ENCODE peak calls at places on chromosome 13, in five cellular contexts. G is cardiac fibroblast; L is endodermal cell; C is psoas muscle; V is CD8-positive, alpha-beta T cell. W is an unnamed sample.

GRCh38 chr13:49840667-49841066 is 48.2 kb upstream of the KPNA3 start:
- DNase-seq in G (no peak), L (no peak), C (no peak), V (no peak), W (no peak)

GRCh38 chr13:43303040-43303729 is 279.8 kb downstream of the DNAJC15 start:
- DNase-seq in G (peak), L (peak), C (peak), V (no peak), W (peak)

GRCh38 chr13:64186503-64186902 is 2770.9 kb upstream of the PCDH20 start:
- DNase-seq in G (peak), L (no peak), C (no peak), V (no peak), W (no peak)

GRCh38 chr13:69616398-69616797 is 491.2 kb upstream of the ATXN8OS start:
- DNase-seq in G (no peak), L (no peak), C (no peak), V (no peak), W (no peak)

GRCh38 chr13:99140831-99141230 is 59.8 kb upstream of the UBAC2 start:
- DNase-seq in G (no peak), L (no peak), C (no peak), V (no peak), W (no peak)

GRCh38 chr13:112464720-112465119 is 88.6 kb downstream of the SPACA7 start:
- DNase-seq in G (no peak), L (no peak), C (no peak), V (no peak), W (no peak)

GRCh38 chr13:48712141-48712540 is 58.4 kb downstream of the CYSLTR2 start:
- DNase-seq in G (no peak), L (no peak), C (no peak), V (no peak), W (no peak)

GRCh38 chr13:30112602-30113435 is 194.5 kb downstream of the KATNAL1 start:
- DNase-seq in G (peak), L (peak), C (peak), V (peak), W (peak)

GRCh38 chr13:111434578-111435159 is 114.2 kb downstream of the TEX29 start:
- DNase-seq in G (no peak), L (no peak), C (no peak), V (no peak), W (no peak)

GRCh38 chr13:77519808-77520207 is 15.7 kb upstream of the SCEL start:
- DNase-seq in G (peak), L (no peak), C (no peak), V (no peak), W (no peak)

GRCh38 chr13:110423689-110424302 is 116.7 kb downstream of the COL4A2 start:
- DNase-seq in G (no peak), L (no peak), C (no peak), V (no peak), W (no peak)

GRCh38 chr13:43170497-43170896 is 147.1 kb downstream of the DNAJC15 start:
- DNase-seq in G (no peak), L (no peak), C (no peak), V (no peak), W (no peak)

GRCh38 chr13:84481958-84482357 is 599.7 kb upstream of the SLITRK1 start:
- DNase-seq in G (peak), L (no peak), C (no peak), V (no peak), W (no peak)

GRCh38 chr13:82447452-82448030 is 1434.7 kb downstream of the SLITRK1 start:
- DNase-seq in G (no peak), L (no peak), C (no peak), V (no peak), W (no peak)

GRCh38 chr13:74796126-74796643 is 662.0 kb upstream of the KLF12 start:
- DNase-seq in G (no peak), L (no peak), C (no peak), V (no peak), W (no peak)

GRCh38 chr13:45781553-45782326 is 69.8 kb downstream of the SIAH3 start:
- DNase-seq in G (no peak), L (no peak), C (peak), V (no peak), W (no peak)

GRCh38 chr13:113082198-113083021 is 23.2 kb upstream of the F7 start:
- DNase-seq in G (no peak), L (no peak), C (no peak), V (no peak), W (no peak)

GRCh38 chr13:75136151-75136550 is 345.8 kb downstream of the TBC1D4 start:
- DNase-seq in G (peak), L (no peak), C (no peak), V (no peak), W (no peak)

GRCh38 chr13:109408596-109409382 is 377.6 kb downstream of the IRS2 start:
- DNase-seq in G (no peak), L (no peak), C (no peak), V (no peak), W (no peak)

GRCh38 chr13:73451120-73452029 is 392.6 kb downstream of the KLF5 start:
- DNase-seq in G (no peak), L (no peak), C (no peak), V (no peak), W (no peak)

GRCh38 chr13:45849408-45849807 is 2.1 kb downstream of the SIAH3 start:
- DNase-seq in G (no peak), L (no peak), C (no peak), V (no peak), W (no peak)

GRCh38 chr13:114099918-114100445 is 32.4 kb downstream of the RASA3 start:
- DNase-seq in G (peak), L (peak), C (no peak), V (no peak), W (no peak)

GRCh38 chr13:96792736-96793444 is 201.4 kb downstream of the OXGR1 start:
- DNase-seq in G (peak), L (no peak), C (peak), V (no peak), W (no peak)

GRCh38 chr13:79786176-79786575 is 305.2 kb downstream of the NDFIP2 start:
- DNase-seq in G (peak), L (no peak), C (no peak), V (no peak), W (no peak)
- H3K4me3 ChIP-seq in G (no peak), L (no peak), C (no peak), V (no peak), W (no peak)

GRCh38 chr13:42041684-42042035 is 6.8 kb upstream of the DGKH start:
- DNase-seq in G (peak), L (peak), C (peak), V (no peak), W (peak)
- TF ChIP-seq CTCF in G (peak), L (peak), C (peak), V (no peak), W (peak)

DNA sequence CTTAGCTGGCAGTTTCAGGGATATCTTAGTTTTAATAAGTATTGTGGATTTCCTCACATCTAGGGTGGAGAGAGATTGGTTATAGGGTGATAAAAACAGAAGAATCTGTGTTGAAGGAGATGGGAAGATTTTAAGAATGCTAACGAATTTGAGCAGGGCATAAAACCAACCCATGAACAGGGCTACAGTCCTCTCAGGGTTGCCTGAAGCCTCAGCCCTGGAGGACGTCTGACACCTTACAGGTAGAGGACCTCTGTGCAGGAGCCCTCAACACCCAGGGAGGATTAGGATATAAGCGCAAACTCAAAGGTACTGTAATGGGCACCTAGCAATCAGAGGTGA is 461 bp upstream of the WASF3 start:
- DNase-seq in G (no peak), L (no peak), C (no peak), V (no peak), W (no peak)
- H3K4me3 ChIP-seq in G (peak), L (peak), C (peak), V (no peak), W (no peak)

DNA sequence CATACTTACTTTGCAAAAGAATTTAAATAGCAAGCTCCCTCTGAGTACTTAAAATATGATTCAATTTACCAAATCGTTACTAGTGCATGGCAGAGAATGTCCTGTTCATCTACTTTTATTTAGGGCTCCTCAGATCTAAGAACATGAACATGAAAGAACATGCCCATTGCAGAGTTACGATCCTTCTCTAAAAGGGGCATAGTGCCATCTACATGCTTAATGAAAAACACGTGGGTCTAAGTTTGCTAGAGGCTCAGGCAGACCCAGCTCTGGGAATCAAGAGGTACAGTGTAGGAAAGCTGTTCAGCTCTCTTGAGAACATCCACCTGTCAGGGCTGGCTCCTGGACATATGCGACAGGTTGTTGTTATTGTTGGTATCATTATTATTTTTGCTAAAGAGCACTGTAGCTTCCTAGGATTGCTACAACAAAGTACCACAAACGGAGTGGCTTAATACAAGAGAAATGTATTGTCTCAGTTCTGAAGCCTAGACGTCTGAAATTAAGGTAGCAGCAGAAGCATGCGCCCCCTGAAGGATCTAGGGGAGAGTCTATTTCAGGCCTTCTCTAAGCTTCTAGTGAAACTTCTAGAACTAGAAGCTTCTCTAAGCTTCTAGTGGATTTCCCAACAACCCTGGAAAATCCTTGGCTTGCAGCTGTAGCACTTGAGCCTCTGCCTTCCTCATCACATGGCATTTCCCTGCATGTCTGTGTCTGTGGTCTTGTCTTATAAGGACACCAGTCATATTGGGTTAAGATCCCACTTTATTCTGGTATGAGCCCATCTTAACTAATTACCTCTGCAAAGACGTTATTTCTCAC is 133.9 kb downstream of the DCT start:
- DNase-seq in G (peak), L (no peak), C (no peak), V (no peak), W (peak)
- TF ChIP-seq CTCF in G (peak), L (peak), C (no peak), V (peak), W (no peak)

GRCh38 chr13:25218011-25218410 is 45.9 kb upstream of the AMER2 start:
- DNase-seq in G (no peak), L (no peak), C (no peak), V (no peak), W (no peak)

GRCh38 chr13:25214371-25215252 is 42.5 kb upstream of the AMER2 start:
- DNase-seq in G (peak), L (no peak), C (no peak), V (no peak), W (no peak)

GRCh38 chr13:25213716-25214115 is 41.6 kb upstream of the AMER2 start:
- DNase-seq in G (no peak), L (peak), C (no peak), V (no peak), W (no peak)

GRCh38 chr13:25217023-25217909 is 45.2 kb upstream of the AMER2 start:
- DNase-seq in G (peak), L (no peak), C (no peak), V (no peak), W (no peak)

GRCh38 chr13:25215253-25215575 is 43.1 kb upstream of the AMER2 start:
- DNase-seq in G (no peak), L (no peak), C (no peak), V (no peak), W (no peak)
- H3K4me3 ChIP-seq in G (no peak), L (no peak), C (no peak), V (no peak), W (no peak)

DNA sequence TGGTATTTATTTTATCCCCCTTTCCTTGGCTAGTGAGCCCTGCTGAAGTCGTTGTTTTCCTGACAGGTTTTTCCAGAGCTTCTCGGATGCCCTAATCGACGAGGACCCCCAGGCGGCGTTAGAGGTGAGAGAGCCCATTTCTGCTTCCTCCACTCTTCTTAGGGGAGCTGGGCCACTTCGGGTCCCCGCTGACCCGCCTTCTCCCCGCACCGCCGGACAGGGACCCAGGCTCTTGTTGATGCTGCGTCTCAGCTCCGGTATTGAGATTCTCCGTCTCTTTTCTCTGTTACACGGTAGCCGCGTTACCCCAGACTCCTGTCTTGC is 306 bp downstream of the SUGT1 start:
- DNase-seq in G (no peak), L (no peak), C (no peak), V (no peak), W (no peak)
- TF ChIP-seq CTCF in G (no peak), L (peak), C (no peak), V (peak), W (no peak)

DNA sequence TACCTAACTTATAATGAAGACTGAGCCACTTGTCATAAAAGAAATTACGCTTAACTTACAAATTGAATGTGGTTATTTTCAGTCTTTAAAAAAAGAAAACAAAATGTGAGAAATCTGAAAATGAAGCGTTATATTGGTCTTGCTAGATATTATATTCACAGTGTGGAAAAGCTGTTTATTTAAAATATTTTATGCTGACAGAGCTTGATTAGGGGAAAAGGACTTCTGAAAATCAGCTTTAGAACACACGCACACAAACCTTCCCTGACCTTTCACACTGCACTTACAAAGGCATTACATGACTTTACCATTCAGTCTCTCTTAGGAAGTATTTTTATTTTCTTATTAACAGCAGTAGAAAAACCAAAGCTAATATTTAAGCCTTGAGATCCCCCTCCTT is 461.5 kb downstream of the DIAPH3 start:
- DNase-seq in G (no peak), L (no peak), C (no peak), V (no peak), W (no peak)
- H3K4me3 ChIP-seq in G (no peak), L (no peak), C (no peak), V (no peak), W (no peak)

DNA sequence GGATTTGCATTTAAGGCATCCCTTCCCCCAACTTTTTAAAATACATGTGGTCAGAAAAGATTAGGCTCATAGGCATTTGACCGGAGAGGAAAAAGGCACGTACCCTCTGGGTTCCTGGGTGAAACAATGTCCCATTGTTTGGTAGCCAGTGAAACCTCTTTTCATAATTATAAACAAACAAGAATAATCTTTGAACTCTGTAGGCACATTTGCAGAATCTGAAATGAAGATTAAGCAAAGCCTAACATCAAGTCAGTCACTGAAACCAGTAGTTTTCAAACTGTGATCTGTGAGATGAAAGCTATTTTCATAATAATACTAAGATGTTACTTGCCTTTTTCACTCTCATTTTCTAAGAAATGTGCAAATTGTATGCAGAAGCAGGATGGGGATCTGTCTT is 105.3 kb downstream of the WDFY2 start:
- DNase-seq in G (peak), L (no peak), C (no peak), V (no peak), W (peak)
- TF ChIP-seq CTCF in G (no peak), L (no peak), C (no peak), V (no peak), W (no peak)

DNA sequence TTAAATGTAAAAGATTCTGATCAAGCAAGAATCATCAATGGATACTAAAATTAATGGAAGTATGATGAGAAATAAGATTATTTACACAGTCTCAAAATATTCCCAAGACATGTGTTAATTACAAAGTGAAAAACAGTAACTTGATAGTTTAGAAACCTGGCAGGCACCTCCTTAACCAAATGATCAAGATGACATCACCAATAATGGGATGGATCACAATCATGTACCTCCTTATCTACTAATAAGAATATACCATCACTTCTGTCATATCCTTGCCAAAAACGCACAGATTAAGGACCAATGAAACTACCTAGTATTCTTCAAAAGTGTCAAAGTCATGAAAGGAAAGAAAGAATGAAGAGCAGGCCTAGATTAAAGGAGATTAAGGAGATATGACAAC is 30.0 kb downstream of the TSC22D1 start:
- DNase-seq in G (no peak), L (no peak), C (no peak), V (no peak), W (no peak)
- H3K4me3 ChIP-seq in G (no peak), L (no peak), C (no peak), V (no peak), W (no peak)

GRCh38 chr13:87680298-87680697 is 9.1 kb downstream of the SLITRK5 start:
- DNase-seq in G (no peak), L (no peak), C (no peak), V (no peak), W (no peak)
- TF ChIP-seq CTCF in G (no peak), L (peak), C (no peak), V (no peak), W (no peak)

W was measured in GM12865.